ENCODE peak calls at places on chromosomes 5 and 9, in eight cellular contexts. One of them, this sample, is unnamed.
A peak's percentile ranks its signal among the peaks of the same experiment; 100 is the strongest.

GRCh38 chr5:111641533-111642230 is 115.3 kb downstream of the NREP start:
- DNase-seq in neural crest cell: no peak
- DNase-seq in EH: peak; percentile 93
- DNase-seq in NCI-H1105: no peak
- DNase-seq in left ventricle myocardium inferior: no peak
- DNase-seq in GM13977: no peak
- DNase-seq in T-helper 2 cell: no peak
- DNase-seq in substantia nigra: no peak
- DNase-seq in this sample: no peak

GRCh38 chr5:35854248-35854647 is 2.4 kb upstream of the IL7R start:
- DNase-seq in neural crest cell: no peak
- DNase-seq in EH: no peak
- DNase-seq in NCI-H1105: no peak
- DNase-seq in left ventricle myocardium inferior: no peak
- DNase-seq in GM13977: no peak
- DNase-seq in T-helper 2 cell: no peak
- DNase-seq in substantia nigra: no peak
- DNase-seq in this sample: peak; percentile 80

GRCh38 chr9:98602839-98603238 is 105.9 kb downstream of the GABBR2 start:
- DNase-seq in neural crest cell: no peak
- DNase-seq in EH: no peak
- DNase-seq in NCI-H1105: no peak
- DNase-seq in left ventricle myocardium inferior: no peak
- DNase-seq in GM13977: no peak
- DNase-seq in T-helper 2 cell: no peak
- DNase-seq in substantia nigra: no peak
- DNase-seq in this sample: no peak

GRCh38 chr5:128512894-128513293 is 25.2 kb downstream of the FBN2 start:
- DNase-seq in neural crest cell: no peak
- DNase-seq in EH: no peak
- DNase-seq in NCI-H1105: no peak
- DNase-seq in left ventricle myocardium inferior: no peak
- DNase-seq in GM13977: no peak
- DNase-seq in T-helper 2 cell: no peak
- DNase-seq in substantia nigra: no peak
- DNase-seq in this sample: no peak

GRCh38 chr5:10902145-10902544 is 141.1 kb upstream of the DAP start:
- DNase-seq in neural crest cell: no peak
- DNase-seq in EH: peak; percentile 73
- DNase-seq in NCI-H1105: no peak
- DNase-seq in left ventricle myocardium inferior: no peak
- DNase-seq in GM13977: no peak
- DNase-seq in T-helper 2 cell: no peak
- DNase-seq in substantia nigra: no peak
- DNase-seq in this sample: no peak

GRCh38 chr9:117782931-117783788 is 79.0 kb downstream of the TLR4 start:
- DNase-seq in neural crest cell: peak; percentile 71
- DNase-seq in EH: peak; percentile 87
- DNase-seq in NCI-H1105: peak; percentile 37
- DNase-seq in left ventricle myocardium inferior: peak; percentile 59
- DNase-seq in GM13977: peak; percentile 8
- DNase-seq in T-helper 2 cell: no peak
- DNase-seq in substantia nigra: peak; percentile 70
- DNase-seq in this sample: peak; percentile 6

GRCh38 chr9:112890106-112891081 is at the start of gene SLC46A2:
- DNase-seq in neural crest cell: peak; percentile 16
- DNase-seq in EH: no peak
- DNase-seq in NCI-H1105: no peak
- DNase-seq in left ventricle myocardium inferior: peak; percentile 37
- DNase-seq in GM13977: no peak
- DNase-seq in T-helper 2 cell: no peak
- DNase-seq in substantia nigra: no peak
- DNase-seq in this sample: no peak

GRCh38 chr9:117293199-117294114 is 121.4 kb downstream of the ASTN2 start:
- DNase-seq in neural crest cell: no peak
- DNase-seq in EH: no peak
- DNase-seq in NCI-H1105: no peak
- DNase-seq in left ventricle myocardium inferior: no peak
- DNase-seq in GM13977: no peak
- DNase-seq in T-helper 2 cell: no peak
- DNase-seq in substantia nigra: no peak
- DNase-seq in this sample: no peak

GRCh38 chr9:105341784-105342183 is 97.3 kb downstream of the SLC44A1 start:
- DNase-seq in neural crest cell: no peak
- DNase-seq in EH: peak; percentile 45
- DNase-seq in NCI-H1105: no peak
- DNase-seq in left ventricle myocardium inferior: no peak
- DNase-seq in GM13977: no peak
- DNase-seq in T-helper 2 cell: no peak
- DNase-seq in substantia nigra: no peak
- DNase-seq in this sample: no peak

GRCh38 chr9:81145331-81145963 is 543.9 kb downstream of the TLE1 start:
- DNase-seq in neural crest cell: no peak
- DNase-seq in EH: no peak
- DNase-seq in NCI-H1105: no peak
- DNase-seq in left ventricle myocardium inferior: no peak
- DNase-seq in GM13977: no peak
- DNase-seq in T-helper 2 cell: no peak
- DNase-seq in substantia nigra: no peak
- DNase-seq in this sample: no peak

GRCh38 chr5:139885857-139886208 is 90.2 kb downstream of the PSD2 start:
- DNase-seq in neural crest cell: no peak
- DNase-seq in EH: no peak
- DNase-seq in NCI-H1105: no peak
- DNase-seq in left ventricle myocardium inferior: no peak
- DNase-seq in GM13977: no peak
- DNase-seq in T-helper 2 cell: no peak
- DNase-seq in substantia nigra: no peak
- DNase-seq in this sample: no peak

GRCh38 chr9:128169492-128169891 is 9.4 kb downstream of the BBLN start:
- DNase-seq in neural crest cell: no peak
- DNase-seq in EH: no peak
- DNase-seq in NCI-H1105: no peak
- DNase-seq in left ventricle myocardium inferior: no peak
- DNase-seq in GM13977: no peak
- DNase-seq in T-helper 2 cell: no peak
- DNase-seq in substantia nigra: no peak
- DNase-seq in this sample: no peak

GRCh38 chr9:21872696-21873095 is 70.3 kb downstream of the MTAP start:
- DNase-seq in neural crest cell: no peak
- DNase-seq in EH: peak; percentile 16
- DNase-seq in NCI-H1105: no peak
- DNase-seq in left ventricle myocardium inferior: no peak
- DNase-seq in GM13977: no peak
- DNase-seq in T-helper 2 cell: no peak
- DNase-seq in substantia nigra: no peak
- DNase-seq in this sample: no peak

GRCh38 chr5:100576217-100576751 is 41.1 kb downstream of the FAM174A start:
- DNase-seq in neural crest cell: no peak
- DNase-seq in EH: peak; percentile 15
- DNase-seq in NCI-H1105: no peak
- DNase-seq in left ventricle myocardium inferior: no peak
- DNase-seq in GM13977: no peak
- DNase-seq in T-helper 2 cell: no peak
- DNase-seq in substantia nigra: no peak
- DNase-seq in this sample: no peak

GRCh38 chr5:43152946-43153345 is 32.2 kb downstream of the ZNF131 start:
- DNase-seq in neural crest cell: no peak
- DNase-seq in EH: peak; percentile 66
- DNase-seq in NCI-H1105: no peak
- DNase-seq in left ventricle myocardium inferior: no peak
- DNase-seq in GM13977: no peak
- DNase-seq in T-helper 2 cell: no peak
- DNase-seq in substantia nigra: no peak
- DNase-seq in this sample: no peak

GRCh38 chr5:35785601-35786085 is 71.0 kb upstream of the IL7R start:
- DNase-seq in neural crest cell: no peak
- DNase-seq in EH: no peak
- DNase-seq in NCI-H1105: no peak
- DNase-seq in left ventricle myocardium inferior: no peak
- DNase-seq in GM13977: no peak
- DNase-seq in T-helper 2 cell: no peak
- DNase-seq in substantia nigra: no peak
- DNase-seq in this sample: no peak

GRCh38 chr9:37997636-37998374 is 71.2 kb downstream of the SHB start:
- DNase-seq in neural crest cell: no peak
- DNase-seq in EH: peak; percentile 42
- DNase-seq in NCI-H1105: no peak
- DNase-seq in left ventricle myocardium inferior: no peak
- DNase-seq in GM13977: no peak
- DNase-seq in T-helper 2 cell: no peak
- DNase-seq in substantia nigra: peak; percentile 49
- DNase-seq in this sample: no peak

GRCh38 chr5:57566914-57567313 is 84.3 kb upstream of the ACTBL2 start:
- DNase-seq in neural crest cell: no peak
- DNase-seq in EH: peak; percentile 28
- DNase-seq in NCI-H1105: no peak
- DNase-seq in left ventricle myocardium inferior: no peak
- DNase-seq in GM13977: peak; percentile 23
- DNase-seq in T-helper 2 cell: no peak
- DNase-seq in substantia nigra: no peak
- DNase-seq in this sample: no peak

GRCh38 chr5:34497031-34497808 is 158.9 kb upstream of the RAI14 start:
- DNase-seq in neural crest cell: no peak
- DNase-seq in EH: no peak
- DNase-seq in NCI-H1105: no peak
- DNase-seq in left ventricle myocardium inferior: peak; percentile 75
- DNase-seq in GM13977: no peak
- DNase-seq in T-helper 2 cell: no peak
- DNase-seq in substantia nigra: no peak
- DNase-seq in this sample: no peak

GRCh38 chr9:81819859-81820546 is 108.2 kb upstream of the SPATA31D4 start:
- DNase-seq in neural crest cell: no peak
- DNase-seq in EH: peak; percentile 89
- DNase-seq in NCI-H1105: no peak
- DNase-seq in left ventricle myocardium inferior: no peak
- DNase-seq in GM13977: no peak
- DNase-seq in T-helper 2 cell: no peak
- DNase-seq in substantia nigra: no peak
- DNase-seq in this sample: no peak

GRCh38 chr9:34374905-34375552 is 1.7 kb downstream of the MYORG start:
- DNase-seq in neural crest cell: no peak
- DNase-seq in EH: no peak
- DNase-seq in NCI-H1105: no peak
- DNase-seq in left ventricle myocardium inferior: no peak
- DNase-seq in GM13977: peak; percentile 25
- DNase-seq in T-helper 2 cell: no peak
- DNase-seq in substantia nigra: no peak
- DNase-seq in this sample: no peak

GRCh38 chr9:19174127-19174921 is 47.0 kb upstream of the PLIN2 start:
- DNase-seq in neural crest cell: peak; percentile 16
- DNase-seq in EH: peak; percentile 90
- DNase-seq in NCI-H1105: peak; percentile 4
- DNase-seq in left ventricle myocardium inferior: peak; percentile 62
- DNase-seq in GM13977: peak; percentile 74
- DNase-seq in T-helper 2 cell: no peak
- DNase-seq in substantia nigra: peak; percentile 11
- DNase-seq in this sample: no peak

GRCh38 chr5:67010684-67011409 is 185.8 kb downstream of the CD180 start:
- DNase-seq in neural crest cell: no peak
- DNase-seq in EH: peak; percentile 58
- DNase-seq in NCI-H1105: no peak
- DNase-seq in left ventricle myocardium inferior: no peak
- DNase-seq in GM13977: no peak
- DNase-seq in T-helper 2 cell: no peak
- DNase-seq in substantia nigra: no peak
- DNase-seq in this sample: no peak

GRCh38 chr9:5561828-5562488 is 51.6 kb downstream of the PDCD1LG2 start:
- DNase-seq in neural crest cell: no peak
- DNase-seq in EH: no peak
- DNase-seq in NCI-H1105: no peak
- DNase-seq in left ventricle myocardium inferior: no peak
- DNase-seq in GM13977: no peak
- DNase-seq in T-helper 2 cell: no peak
- DNase-seq in substantia nigra: no peak
- DNase-seq in this sample: no peak

GRCh38 chr9:14095272-14095671 is 218.7 kb downstream of the NFIB start:
- DNase-seq in neural crest cell: no peak
- DNase-seq in EH: no peak
- DNase-seq in NCI-H1105: no peak
- DNase-seq in left ventricle myocardium inferior: no peak
- DNase-seq in GM13977: no peak
- DNase-seq in T-helper 2 cell: no peak
- DNase-seq in substantia nigra: no peak
- DNase-seq in this sample: no peak

GRCh38 chr9:10045598-10045997 is 567.2 kb downstream of the PTPRD start:
- DNase-seq in neural crest cell: no peak
- DNase-seq in EH: no peak
- DNase-seq in NCI-H1105: peak; percentile 18
- DNase-seq in left ventricle myocardium inferior: no peak
- DNase-seq in GM13977: no peak
- DNase-seq in T-helper 2 cell: no peak
- DNase-seq in substantia nigra: no peak
- DNase-seq in this sample: no peak

GRCh38 chr5:41083306-41083705 is 12.2 kb upstream of the MROH2B start:
- DNase-seq in neural crest cell: no peak
- DNase-seq in EH: peak; percentile 31
- DNase-seq in NCI-H1105: no peak
- DNase-seq in left ventricle myocardium inferior: no peak
- DNase-seq in GM13977: no peak
- DNase-seq in T-helper 2 cell: no peak
- DNase-seq in substantia nigra: no peak
- DNase-seq in this sample: no peak

GRCh38 chr5:126503602-126504104 is 80.4 kb downstream of the GRAMD2B start:
- DNase-seq in neural crest cell: no peak
- DNase-seq in EH: peak; percentile 60
- DNase-seq in NCI-H1105: no peak
- DNase-seq in left ventricle myocardium inferior: no peak
- DNase-seq in GM13977: no peak
- DNase-seq in T-helper 2 cell: no peak
- DNase-seq in substantia nigra: no peak
- DNase-seq in this sample: no peak

GRCh38 chr9:114096041-114096511 is 3.0 kb downstream of the KIF12 start:
- DNase-seq in neural crest cell: no peak
- DNase-seq in EH: no peak
- DNase-seq in NCI-H1105: no peak
- DNase-seq in left ventricle myocardium inferior: no peak
- DNase-seq in GM13977: no peak
- DNase-seq in T-helper 2 cell: no peak
- DNase-seq in substantia nigra: no peak
- DNase-seq in this sample: no peak

GRCh38 chr5:127723571-127723970 is 20.4 kb downstream of the CCDC192 start:
- DNase-seq in neural crest cell: no peak
- DNase-seq in EH: peak; percentile 21
- DNase-seq in NCI-H1105: no peak
- DNase-seq in left ventricle myocardium inferior: peak; percentile 22
- DNase-seq in GM13977: no peak
- DNase-seq in T-helper 2 cell: no peak
- DNase-seq in substantia nigra: no peak
- DNase-seq in this sample: no peak

GRCh38 chr5:149409268-149409948 is 30.3 kb upstream of the IL17B start:
- DNase-seq in neural crest cell: no peak
- DNase-seq in EH: peak; percentile 63
- DNase-seq in NCI-H1105: no peak
- DNase-seq in left ventricle myocardium inferior: no peak
- DNase-seq in GM13977: no peak
- DNase-seq in T-helper 2 cell: no peak
- DNase-seq in substantia nigra: no peak
- DNase-seq in this sample: no peak

GRCh38 chr5:95440825-95441224 is 49.7 kb downstream of the FAM81B start:
- DNase-seq in neural crest cell: no peak
- DNase-seq in EH: no peak
- DNase-seq in NCI-H1105: peak; percentile 2
- DNase-seq in left ventricle myocardium inferior: no peak
- DNase-seq in GM13977: no peak
- DNase-seq in T-helper 2 cell: no peak
- DNase-seq in substantia nigra: no peak
- DNase-seq in this sample: no peak

GRCh38 chr9:126793686-126794417 is 11.0 kb upstream of the ZBTB43 start:
- DNase-seq in neural crest cell: no peak
- DNase-seq in EH: no peak
- DNase-seq in NCI-H1105: no peak
- DNase-seq in left ventricle myocardium inferior: no peak
- DNase-seq in GM13977: no peak
- DNase-seq in T-helper 2 cell: no peak
- DNase-seq in substantia nigra: no peak
- DNase-seq in this sample: no peak

GRCh38 chr9:137325124-137325523 is 23.1 kb upstream of the NRARP start:
- DNase-seq in neural crest cell: no peak
- DNase-seq in EH: no peak
- DNase-seq in NCI-H1105: no peak
- DNase-seq in left ventricle myocardium inferior: no peak
- DNase-seq in GM13977: no peak
- DNase-seq in T-helper 2 cell: no peak
- DNase-seq in substantia nigra: no peak
- DNase-seq in this sample: no peak